ENCODE peak calls at places on chromosomes 12 and 14, in nine cellular contexts. S is MM.1S; B is thoracic aorta; P is heart right ventricle; C is pancreas; Y is SJSA1; N is breast epithelium; H is CD4-positive, CD25-positive, alpha-beta regulatory T cell; I is cardiac muscle cell. G is an unnamed sample.

GRCh38 chr12:80648866-80649265 is 58.6 kb upstream of the MYF6 start:
- DNase-seq in S (no peak), B (no peak), P (no peak), C (no peak), Y (peak; percentile 15), N (no peak), H (no peak), I (no peak), G (no peak)

GRCh38 chr12:50224026-50224692 is 57.0 kb upstream of the CERS5 start:
- DNase-seq in S (peak; percentile 45), B (no peak), P (no peak), C (peak; percentile 39), Y (no peak), N (no peak), H (peak; percentile 43), I (no peak), G (peak; percentile 55)

GRCh38 chr12:89352242-89352491 is 134 bp downstream of the DUSP6 start:
- DNase-seq in S (no peak), B (no peak), P (no peak), C (no peak), Y (no peak), N (no peak), H (no peak), I (no peak), G (no peak)

GRCh38 chr14:53542692-53543091 is 389.6 kb upstream of the DDHD1 start:
- DNase-seq in S (no peak), B (no peak), P (peak; percentile 17), C (no peak), Y (peak; percentile 33), N (no peak), H (no peak), I (peak; percentile 65), G (peak; percentile 35)

GRCh38 chr12:57694459-57695019 is 607 bp downstream of the OS9 start:
- DNase-seq in S (no peak), B (no peak), P (no peak), C (no peak), Y (no peak), N (no peak), H (no peak), I (peak; percentile 25), G (no peak)

GRCh38 chr12:65200007-65200665 is 30.8 kb downstream of the LEMD3 start:
- DNase-seq in S (no peak), B (no peak), P (no peak), C (no peak), Y (no peak), N (no peak), H (no peak), I (no peak), G (no peak)

GRCh38 chr14:54549862-54550261 is 17.1 kb upstream of the SAMD4A start:
- DNase-seq in S (no peak), B (no peak), P (no peak), C (no peak), Y (no peak), N (no peak), H (no peak), I (peak; percentile 52), G (no peak)

GRCh38 chr14:96583605-96584041 is 81.4 kb downstream of the PAPOLA start:
- DNase-seq in S (no peak), B (no peak), P (no peak), C (no peak), Y (no peak), N (no peak), H (no peak), I (no peak), G (peak; percentile 27)

GRCh38 chr14:43338713-43339112 is 1168.4 kb downstream of the FSCB start:
- DNase-seq in S (no peak), B (no peak), P (no peak), C (no peak), Y (no peak), N (no peak), H (no peak), I (no peak), G (no peak)

GRCh38 chr12:117048585-117048904 is 50.7 kb downstream of the TESC start:
- DNase-seq in S (no peak), B (no peak), P (no peak), C (no peak), Y (no peak), N (no peak), H (no peak), I (no peak), G (no peak)
- H3K4me1 ChIP-seq in S (no peaks in the 10 kb centered on the region), B (peaks cover 15% of the 10 kb centered on the region), P (peaks cover 74% of the 10 kb centered on the region), C (peaks cover 8% of the 10 kb centered on the region), Y (peaks cover 10% of the 10 kb centered on the region), N (no peaks in the 10 kb centered on the region), H (no peaks in the 10 kb centered on the region), I (peaks cover 69% of the 10 kb centered on the region), G (peaks cover 8% of the 10 kb centered on the region)

DNA sequence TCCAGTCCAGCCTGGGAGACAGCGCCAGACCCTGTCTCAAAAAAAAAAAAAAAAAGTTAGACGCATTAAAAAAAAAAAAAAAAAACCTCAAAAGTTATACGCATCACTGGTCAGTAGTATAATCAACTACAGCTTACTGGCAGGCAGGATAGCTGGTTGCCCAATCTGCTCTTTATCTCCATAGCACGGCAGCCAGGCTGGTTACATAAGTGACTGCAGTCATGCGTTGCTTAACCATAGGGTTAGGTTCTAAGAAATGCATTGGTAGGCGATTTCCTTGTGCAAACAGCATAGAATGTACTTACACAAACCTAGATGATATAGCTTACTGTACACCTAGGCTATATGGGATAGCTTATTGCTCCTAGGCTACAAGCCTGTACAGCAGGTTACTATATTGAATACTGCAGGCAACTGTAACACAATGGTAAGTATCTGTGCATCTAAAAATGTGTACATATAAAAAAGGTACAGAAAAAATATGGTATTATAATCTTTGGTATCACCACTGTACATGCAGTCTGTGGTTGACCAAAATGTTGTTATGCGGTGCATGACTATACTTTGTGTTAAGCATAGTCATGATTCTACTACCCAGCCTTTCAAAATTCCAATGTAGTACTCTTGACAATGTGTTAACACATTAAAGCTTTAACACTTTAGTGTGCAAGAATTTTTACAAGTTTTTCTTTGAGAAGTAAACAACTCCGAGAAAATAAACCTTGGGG is 8.1 kb downstream of the L2HGDH start:
- DNase-seq in S (no peak), B (no peak), P (no peak), C (peak; percentile 34), Y (no peak), N (no peak), H (no peak), I (no peak), G (peak; percentile 47)
- H3K27me3 ChIP-seq in S (no peaks in the 10 kb centered on the region), B (no peaks in the 10 kb centered on the region), P (no peaks in the 10 kb centered on the region), C (no peaks in the 10 kb centered on the region), Y (no peaks in the 10 kb centered on the region), N (no peaks in the 10 kb centered on the region), H (no peaks in the 10 kb centered on the region), I (no peaks in the 10 kb centered on the region), G (no peaks in the 10 kb centered on the region)

GRCh38 chr12:52244615-52244994 is 11.6 kb downstream of the KRT7 start:
- DNase-seq in S (no peak), B (no peak), P (no peak), C (peak; percentile 46), Y (no peak), N (no peak), H (no peak), I (no peak), G (no peak)
- H3K4me1 ChIP-seq in S (peaks cover 5% of the 10 kb centered on the region), B (peaks cover 58% of the 10 kb centered on the region), P (peaks cover 25% of the 10 kb centered on the region), C (peaks cover 57% of the 10 kb centered on the region), Y (peaks cover 67% of the 10 kb centered on the region), N (peaks cover 23% of the 10 kb centered on the region), H (peaks cover 7% of the 10 kb centered on the region), I (no peaks in the 10 kb centered on the region), G (no peaks in the 10 kb centered on the region)

GRCh38 chr12:114412825-114413749 is 7.1 kb upstream of the TBX5 start:
- DNase-seq in S (no peak), B (no peak), P (no peak), C (no peak), Y (no peak), N (no peak), H (no peak), I (no peak), G (no peak)

GRCh38 chr12:114416028-114416427 is 10.1 kb upstream of the TBX5 start:
- DNase-seq in S (no peak), B (no peak), P (no peak), C (no peak), Y (no peak), N (no peak), H (no peak), I (no peak), G (no peak)

GRCh38 chr12:114414866-114415524 is 9.1 kb upstream of the TBX5 start:
- DNase-seq in S (no peak), B (no peak), P (no peak), C (no peak), Y (no peak), N (no peak), H (no peak), I (no peak), G (no peak)

GRCh38 chr12:114414031-114414865 is 8.3 kb upstream of the TBX5 start:
- DNase-seq in S (no peak), B (no peak), P (no peak), C (no peak), Y (no peak), N (no peak), H (no peak), I (peak; percentile 56), G (no peak)

GRCh38 chr12:114415525-114415868 is 9.6 kb upstream of the TBX5 start:
- DNase-seq in S (no peak), B (no peak), P (no peak), C (no peak), Y (no peak), N (no peak), H (no peak), I (peak; percentile 82), G (no peak)
- H3K27me3 ChIP-seq in S (peaks cover 3% of the 10 kb centered on the region), B (peaks cover 6% of the 10 kb centered on the region), P (peaks cover 59% of the 10 kb centered on the region), C (no peaks in the 10 kb centered on the region), Y (no peaks in the 10 kb centered on the region), N (peaks cover 65% of the 10 kb centered on the region), H (peaks cover 32% of the 10 kb centered on the region), I (peaks cover 72% of the 10 kb centered on the region), G (peaks cover 8% of the 10 kb centered on the region)

DNA sequence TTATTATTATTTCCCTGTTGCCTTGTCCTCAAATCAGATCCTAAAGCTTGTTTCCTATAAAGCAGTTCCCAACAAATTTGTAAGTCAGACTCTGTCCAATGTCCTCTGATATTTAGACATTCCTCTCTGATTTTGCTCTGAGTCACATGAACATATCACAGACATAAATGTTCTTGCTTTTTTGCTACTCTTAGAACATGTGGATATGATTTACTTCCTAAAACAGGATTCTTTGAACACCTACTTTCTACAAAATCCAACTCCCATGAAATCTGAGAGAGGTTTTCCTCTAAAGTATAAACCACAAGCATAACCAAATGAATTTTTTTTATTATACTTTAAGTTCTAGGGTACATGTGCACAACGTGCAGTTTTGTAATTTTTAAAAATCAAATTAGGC is 181.3 kb upstream of the SLC38A2 start:
- DNase-seq in S (no peak), B (no peak), P (no peak), C (no peak), Y (no peak), N (no peak), H (no peak), I (no peak), G (no peak)
- H3K4me1 ChIP-seq in S (peaks cover 49% of the 10 kb centered on the region), B (peaks cover 52% of the 10 kb centered on the region), P (peaks cover 51% of the 10 kb centered on the region), C (no peaks in the 10 kb centered on the region), Y (peaks cover 76% of the 10 kb centered on the region), N (no peaks in the 10 kb centered on the region), H (peaks cover 6% of the 10 kb centered on the region), I (peaks cover 18% of the 10 kb centered on the region), G (peaks cover 13% of the 10 kb centered on the region)

GRCh38 chr14:105072892-105073719 is 7.9 kb upstream of the GPR132 start:
- DNase-seq in S (no peak), B (no peak), P (no peak), C (peak; percentile 26), Y (no peak), N (peak; percentile 50), H (no peak), I (no peak), G (no peak)
- H3K27me3 ChIP-seq in S (peaks cover 16% of the 10 kb centered on the region), B (no peaks in the 10 kb centered on the region), P (peaks cover 15% of the 10 kb centered on the region), C (no peaks in the 10 kb centered on the region), Y (peaks cover 18% of the 10 kb centered on the region), N (peaks cover 50% of the 10 kb centered on the region), H (no peaks in the 10 kb centered on the region), I (no peaks in the 10 kb centered on the region), G (no peaks in the 10 kb centered on the region)